ENCODE peak calls at places on chromosomes 16 and 17, in eight cellular contexts. W is IMR-90, D is H1, K is A549, N is HCT116, C is HepG2, B is GM12878, L is K562. S is an unnamed sample.

GRCh38 chr17:59829217-59830006 is 63.3 kb downstream of the TUBD1 start:
- DNase-seq in C (peak; percentile 97), W (peak; percentile 98), B (peak; percentile 100), N (peak; percentile 100), D (no peak), L (peak; percentile 91), K (peak; percentile 82), S (peak; percentile 44)

GRCh38 chr16:1188781-1189189 is 35.9 kb downstream of the CACNA1H start:
- DNase-seq in C (no peak), B (no peak), K (no peak), L (peak; percentile 72), W (peak; percentile 30), D (peak; percentile 85), N (no peak), S (no peak)

GRCh38 chr16:57184890-57185445 is 871 bp downstream of the PSME3IP1 start:
- DNase-seq in B (no peak), D (no peak), N (no peak), K (no peak), L (peak; percentile 51), W (no peak), C (no peak), S (peak; percentile 16)

GRCh38 chr16:85735225-85735722 is 15.6 kb downstream of the C16orf74 start:
- DNase-seq in K (no peak), D (no peak), C (no peak), B (peak; percentile 43), L (no peak), N (no peak), W (no peak), S (no peak)

GRCh38 chr17:29004081-29004692 is 1.6 kb downstream of the SEZ6 start:
- DNase-seq in L (no peak), W (peak; percentile 33), D (no peak), C (no peak), K (no peak), N (no peak), B (no peak), S (no peak)

GRCh38 chr16:28063611-28064061 is at the start of gene GSG1L:
- DNase-seq in W (no peak), C (no peak), L (no peak), D (no peak), K (no peak), B (no peak), N (no peak), S (peak; percentile 83)

GRCh38 chr17:1746975-1747543 is 4.4 kb downstream of the SERPINF2 start:
- DNase-seq in B (no peak), D (peak; percentile 72), L (no peak), W (no peak), N (no peak), C (no peak), K (no peak), S (no peak)

GRCh38 chr17:59837362-59838195 is 55.2 kb downstream of the TUBD1 start:
- DNase-seq in D (peak; percentile 52), K (peak; percentile 81), C (peak; percentile 100), L (peak; percentile 97), N (peak; percentile 100), B (peak; percentile 97), W (peak; percentile 100), S (no peak)

GRCh38 chr17:40447148-40447644 is 3.9 kb downstream of the IGFBP4 start:
- DNase-seq in K (no peak), C (no peak), L (no peak), N (no peak), D (no peak), W (no peak), B (no peak), S (no peak)

GRCh38 chr17:69170377-69170776 is 28.7 kb upstream of the ABCA6 start:
- DNase-seq in W (no peak), K (no peak), C (no peak), B (no peak), D (no peak), L (peak; percentile 18), N (no peak), S (no peak)

GRCh38 chr16:87057951-87058560 is 259.1 kb downstream of the C16orf95 start:
- DNase-seq in N (no peak), K (no peak), L (no peak), D (no peak), C (no peak), W (no peak), B (no peak), S (no peak)

GRCh38 chr16:87062569-87063442 is 254.4 kb downstream of the C16orf95 start:
- DNase-seq in B (no peak), D (peak; percentile 82), L (peak; percentile 81), W (peak; percentile 67), N (peak; percentile 62), C (peak; percentile 49), K (peak; percentile 91), S (peak; percentile 91)

GRCh38 chr16:87058728-87059250 is 258.4 kb downstream of the C16orf95 start:
- DNase-seq in C (no peak), K (no peak), L (no peak), D (no peak), B (no peak), W (no peak), N (no peak), S (no peak)

GRCh38 chr16:87061521-87061920 is 255.7 kb downstream of the C16orf95 start:
- DNase-seq in C (no peak), K (no peak), L (no peak), W (no peak), N (no peak), B (no peak), D (no peak), S (no peak)

DNA sequence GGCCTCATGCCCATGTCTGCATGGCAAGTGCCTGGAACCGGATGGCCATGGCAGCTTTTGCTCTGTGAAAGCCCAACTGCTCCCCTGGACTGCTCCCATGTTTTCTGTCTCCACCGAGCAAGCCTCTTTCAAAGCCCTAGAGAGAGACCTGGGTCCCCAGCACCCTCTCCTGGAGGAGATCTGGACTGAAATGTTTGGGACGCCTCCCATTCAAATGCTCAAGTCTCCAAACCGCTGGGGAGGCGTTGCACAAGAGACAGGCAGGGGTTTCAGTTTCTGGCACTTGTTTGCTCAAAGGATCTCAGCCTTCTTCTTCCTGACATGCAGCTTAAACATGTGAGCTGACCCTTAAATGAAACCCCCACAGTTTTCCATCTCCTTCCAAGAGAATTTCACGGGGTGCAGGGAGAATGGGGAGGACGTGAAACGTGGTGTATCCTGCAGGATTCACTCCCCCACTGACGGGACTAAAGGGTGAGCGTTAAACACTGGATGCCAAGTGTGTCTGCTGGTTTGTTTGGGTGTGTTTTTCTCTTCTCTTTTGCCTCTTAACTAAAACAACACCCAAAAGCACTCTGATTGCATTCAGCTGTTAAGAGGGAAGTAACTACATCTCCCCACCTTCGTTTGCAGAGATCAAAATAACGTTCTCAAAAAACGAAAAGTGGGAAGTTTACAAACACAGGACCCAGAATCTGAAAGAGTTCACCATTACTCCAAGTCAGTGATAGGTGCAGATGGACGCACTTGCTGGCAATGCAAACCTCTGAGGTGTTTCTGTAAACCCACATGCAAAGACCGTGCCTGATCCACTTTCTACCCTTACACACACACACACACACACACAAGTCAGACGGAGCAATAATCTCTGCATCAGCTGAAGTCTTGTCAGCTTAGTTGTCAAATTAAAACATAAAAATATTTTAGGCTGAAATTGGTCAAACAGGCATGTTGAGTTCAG is 256.9 kb downstream of the C16orf95 start:
- DNase-seq in B (no peak), W (peak; percentile 73), C (no peak), L (peak; percentile 25), D (no peak), N (no peak), K (no peak), S (no peak)
- H3K4me3 ChIP-seq in B (peak overlapping the region; percentile 44), W (no peak overlapping the region), C (no peak overlapping the region), L (no peak overlapping the region), D (no peak overlapping the region), N (no peak overlapping the region), K (no peak overlapping the region), S (no peak overlapping the region)

GRCh38 chr17:49783051-49783715 is 5.3 kb upstream of the KAT7 start:
- DNase-seq in N (no peak), L (no peak), W (no peak), B (no peak), D (no peak), K (no peak), C (no peak), S (no peak)

GRCh38 chr17:49777577-49777976 is 10.9 kb upstream of the KAT7 start:
- DNase-seq in K (no peak), C (no peak), B (no peak), W (no peak), L (no peak), D (no peak), N (no peak), S (no peak)

GRCh38 chr17:49775546-49776260 is 11.8 kb upstream of the FAM117A start:
- DNase-seq in K (no peak), W (no peak), B (no peak), N (no peak), L (no peak), C (peak; percentile 18), D (no peak), S (no peak)

GRCh38 chr17:49776864-49777263 is 11.6 kb upstream of the KAT7 start:
- DNase-seq in N (no peak), W (no peak), B (no peak), K (no peak), C (no peak), L (no peak), D (no peak), S (no peak)

DNA sequence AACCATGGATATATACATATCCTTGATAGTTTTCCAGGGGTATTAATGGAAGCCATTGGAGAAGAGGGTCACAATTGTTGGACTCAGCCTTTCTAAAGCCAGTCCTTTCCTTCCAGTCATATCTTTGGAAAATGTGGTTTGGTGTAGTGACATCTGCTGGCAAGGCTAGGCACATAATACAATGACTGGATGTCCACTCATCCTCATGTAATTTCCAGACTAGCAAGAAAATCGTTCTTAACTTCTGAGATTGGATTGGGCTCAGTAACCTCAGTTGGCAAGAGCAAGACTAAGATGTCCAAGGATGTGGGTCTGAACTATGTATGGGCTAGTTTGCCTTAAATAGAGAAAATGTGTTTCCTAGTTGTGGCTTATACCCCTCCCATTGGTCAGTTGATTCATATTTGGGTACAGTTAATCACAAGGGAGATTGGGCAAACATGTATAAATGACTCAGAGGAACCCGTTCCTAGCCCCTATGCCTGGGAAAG is 8.7 kb upstream of the KAT7 start:
- DNase-seq in W (peak; percentile 84), L (peak; percentile 78), N (peak; percentile 34), K (peak; percentile 34), B (no peak), C (peak; percentile 56), D (no peak), S (peak; percentile 40)
- H3K4me2 ChIP-seq in W (no peak overlapping the region), L (peak overlapping the region; percentile 50), N (no peak overlapping the region), K (no peak overlapping the region), B (no peak overlapping the region), C (no peak overlapping the region), D (no peak overlapping the region), S (no peak overlapping the region)

GRCh38 chr16:88320947-88321634 is 61.7 kb upstream of the ZNF469 start:
- DNase-seq in K (peak; percentile 35), C (no peak), L (peak; percentile 47), W (no peak), D (no peak), B (no peak), N (peak; percentile 42), S (no peak)
- TF ChIP-seq RAD21 in K (no peak), C (no peak), L (no peak), W (no peak), D (no peak), B (no peak), N (no peak), S (no peak)

GRCh38 chr17:8079291-8080207 is 8.0 kb downstream of the ALOX12B start:
- DNase-seq in N (peak; percentile 72), W (peak; percentile 33), K (peak; percentile 93), L (peak; percentile 74), C (peak; percentile 43), B (no peak), D (peak; percentile 95), S (peak; percentile 95)
- H3K4me3 ChIP-seq in N (peak overlapping the region; percentile 68), W (peak overlapping the region; percentile 48), K (peak overlapping the region; percentile 58), L (peak overlapping the region; percentile 12), C (peak overlapping the region; percentile 55), B (peak overlapping the region; percentile 75), D (peak overlapping the region; percentile 70), S (peak overlapping the region; percentile 63)

S was measured in SK-N-SH.